ENCODE peak calls at places on chromosomes 16 and 17, in four cellular contexts. One of them, this sample, is unnamed. For H3K27me3 and H3K36me3, the result is how much of the 10 kb centered on the place peaks cover.

GRCh38 chr16:55944377-55944802 is 69.2 kb upstream of the CES5A start:
- DNase-seq in PC-3: peak
- DNase-seq in BE2C: peak
- DNase-seq in psoas muscle: peak
- DNase-seq in this sample: peak

GRCh38 chr16:30078744-30079143 is 3.0 kb downstream of the PPP4C start:
- DNase-seq in BE2C: no peak
- DNase-seq in PC-3: no peak
- DNase-seq in psoas muscle: no peak
- DNase-seq in this sample: no peak

GRCh38 chr16:89883346-89884040 is 10.1 kb downstream of the TCF25 start:
- DNase-seq in PC-3: no peak
- DNase-seq in BE2C: no peak
- DNase-seq in psoas muscle: no peak
- DNase-seq in this sample: no peak

GRCh38 chr17:45288825-45289224 is 26.9 kb upstream of the SPATA32 start:
- DNase-seq in PC-3: no peak
- DNase-seq in psoas muscle: no peak
- DNase-seq in BE2C: no peak
- DNase-seq in this sample: no peak

GRCh38 chr17:80668375-80669149 is 123.9 kb downstream of the RPTOR start:
- DNase-seq in BE2C: no peak
- DNase-seq in PC-3: no peak
- DNase-seq in psoas muscle: no peak
- DNase-seq in this sample: no peak

GRCh38 chr16:55703003-55704001 is 47.5 kb downstream of the SLC6A2 start:
- DNase-seq in psoas muscle: no peak
- DNase-seq in BE2C: no peak
- DNase-seq in PC-3: peak
- DNase-seq in this sample: peak

GRCh38 chr17:59840329-59840907 is 52.3 kb downstream of the TUBD1 start:
- DNase-seq in BE2C: no peak
- DNase-seq in psoas muscle: no peak
- DNase-seq in PC-3: peak
- DNase-seq in this sample: peak

GRCh38 chr17:74523308-74523707 is 8.0 kb downstream of the CD300LB start:
- DNase-seq in PC-3: no peak
- DNase-seq in BE2C: no peak
- DNase-seq in psoas muscle: no peak
- DNase-seq in this sample: no peak

GRCh38 chr16:24729243-24729966 is at the start of gene TNRC6A:
- DNase-seq in psoas muscle: peak
- DNase-seq in BE2C: peak
- DNase-seq in PC-3: peak
- DNase-seq in this sample: peak

GRCh38 chr16:87949071-87949744 is 2.0 kb upstream of the BANP start:
- DNase-seq in PC-3: no peak
- DNase-seq in BE2C: no peak
- DNase-seq in psoas muscle: no peak
- DNase-seq in this sample: no peak

GRCh38 chr17:7929158-7930029 is at the start of gene KCNAB3:
- DNase-seq in PC-3: no peak
- DNase-seq in BE2C: peak
- DNase-seq in psoas muscle: no peak
- DNase-seq in this sample: peak

GRCh38 chr17:82338858-82339633 is 5.5 kb upstream of the SECTM1 start:
- DNase-seq in psoas muscle: no peak
- DNase-seq in PC-3: peak
- DNase-seq in BE2C: no peak
- DNase-seq in this sample: peak

GRCh38 chr16:87442581-87442966 is 50.2 kb downstream of the ZCCHC14 start:
- DNase-seq in psoas muscle: no peak
- DNase-seq in BE2C: no peak
- DNase-seq in PC-3: no peak
- DNase-seq in this sample: no peak

GRCh38 chr17:81026266-81027036 is 8.5 kb upstream of the BAIAP2 start:
- DNase-seq in PC-3: no peak
- DNase-seq in psoas muscle: peak
- DNase-seq in BE2C: no peak
- DNase-seq in this sample: peak

GRCh38 chr17:63519972-63520882 is 2.9 kb upstream of the KCNH6 start:
- DNase-seq in psoas muscle: no peak
- DNase-seq in PC-3: peak
- DNase-seq in BE2C: no peak
- DNase-seq in this sample: no peak

GRCh38 chr16:88389621-88390160 is 6.9 kb downstream of the ZNF469 start:
- DNase-seq in PC-3: no peak
- DNase-seq in BE2C: no peak
- DNase-seq in psoas muscle: no peak
- DNase-seq in this sample: no peak

GRCh38 chr16:56419740-56420548 is 5.4 kb downstream of the AMFR start:
- DNase-seq in BE2C: no peak
- DNase-seq in psoas muscle: no peak
- DNase-seq in PC-3: no peak
- DNase-seq in this sample: no peak

GRCh38 chr17:28745052-28745776 is 1.4 kb downstream of the TRAF4 start:
- DNase-seq in PC-3: peak
- DNase-seq in BE2C: peak
- DNase-seq in psoas muscle: no peak
- DNase-seq in this sample: peak

GRCh38 chr17:3049705-3050295 is 13.6 kb downstream of the OR1D5 start:
- DNase-seq in psoas muscle: no peak
- DNase-seq in PC-3: peak
- DNase-seq in BE2C: no peak
- DNase-seq in this sample: no peak

GRCh38 chr16:7921360-7921759 is 588.7 kb downstream of the RBFOX1 start:
- DNase-seq in BE2C: no peak
- DNase-seq in PC-3: no peak
- DNase-seq in psoas muscle: no peak
- DNase-seq in this sample: peak

GRCh38 chr17:81380117-81380516 is 15.1 kb upstream of the BAHCC1 start:
- DNase-seq in PC-3: no peak
- DNase-seq in BE2C: no peak
- DNase-seq in psoas muscle: no peak
- DNase-seq in this sample: no peak

GRCh38 chr16:81537721-81538561 is 93.3 kb downstream of the CMIP start:
- DNase-seq in psoas muscle: no peak
- DNase-seq in BE2C: no peak
- DNase-seq in PC-3: no peak
- DNase-seq in this sample: no peak

GRCh38 chr17:72806011-72806410 is 286.5 kb downstream of the SLC39A11 start:
- DNase-seq in PC-3: no peak
- DNase-seq in psoas muscle: no peak
- DNase-seq in BE2C: no peak
- DNase-seq in this sample: no peak

GRCh38 chr17:60573139-60573975 is 26.6 kb upstream of the PPM1D start:
- DNase-seq in PC-3: no peak
- DNase-seq in psoas muscle: no peak
- DNase-seq in BE2C: no peak
- DNase-seq in this sample: no peak

GRCh38 chr17:39996789-39997188 is 16.2 kb downstream of the PSMD3 start:
- DNase-seq in BE2C: no peak
- DNase-seq in psoas muscle: peak
- DNase-seq in PC-3: no peak
- DNase-seq in this sample: peak

GRCh38 chr17:63697341-63698286 is 2.3 kb downstream of the LIMD2 start:
- DNase-seq in BE2C: peak
- DNase-seq in psoas muscle: peak
- DNase-seq in PC-3: peak
- DNase-seq in this sample: peak

GRCh38 chr17:29010129-29010528 is 4.3 kb upstream of the SEZ6 start:
- DNase-seq in BE2C: no peak
- DNase-seq in PC-3: no peak
- DNase-seq in psoas muscle: no peak
- DNase-seq in this sample: peak

GRCh38 chr17:1720856-1721386 is 3.6 kb upstream of the WDR81 start:
- DNase-seq in PC-3: peak
- DNase-seq in psoas muscle: no peak
- DNase-seq in BE2C: peak
- DNase-seq in this sample: peak
- H3K27me3 ChIP-seq in PC-3: under half
- H3K27me3 ChIP-seq in psoas muscle: under half
- H3K27me3 ChIP-seq in BE2C: under half
- H3K27me3 ChIP-seq in this sample: under half

DNA sequence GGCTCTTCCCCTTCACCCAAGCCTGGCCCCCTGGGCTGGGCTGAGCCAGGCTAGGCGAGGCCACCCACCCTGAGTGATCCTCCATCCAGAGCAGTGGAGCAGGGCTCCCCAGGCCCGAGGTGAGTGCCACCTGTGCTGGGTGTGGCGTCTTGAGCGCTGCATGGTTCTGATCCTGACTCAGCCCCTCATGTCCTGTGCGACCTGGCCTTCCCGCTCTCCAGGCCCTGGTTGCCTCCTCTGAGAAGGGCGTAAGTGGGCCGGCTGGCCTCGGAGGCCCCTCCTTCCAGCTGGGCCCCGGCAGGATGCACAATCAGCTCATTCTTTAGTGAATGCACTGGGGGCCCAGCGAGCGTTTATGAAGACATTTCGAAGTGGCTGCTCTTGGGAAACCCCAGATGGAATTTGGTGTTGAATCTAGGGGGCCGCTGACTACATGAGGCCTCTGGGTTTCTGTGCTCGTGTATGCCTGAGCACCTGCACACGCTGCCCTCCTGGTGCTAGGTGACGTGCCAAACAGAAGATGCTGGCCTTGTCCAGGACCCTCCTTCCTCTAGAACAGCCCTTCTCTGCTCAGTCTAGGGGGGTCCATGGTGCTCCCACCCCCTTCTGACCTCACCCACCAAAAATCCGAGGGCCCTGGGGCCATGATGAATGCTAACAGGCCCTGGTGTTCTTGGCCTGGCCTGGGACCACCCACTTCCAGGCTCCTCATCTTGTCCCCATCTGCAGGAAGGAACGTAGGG is 3.7 kb upstream of the TMEM92 start:
- DNase-seq in psoas muscle: no peak
- DNase-seq in BE2C: no peak
- DNase-seq in PC-3: no peak
- DNase-seq in this sample: peak
- H3K4me3 ChIP-seq in psoas muscle: no peak
- H3K4me3 ChIP-seq in BE2C: no peak
- H3K4me3 ChIP-seq in PC-3: no peak
- H3K4me3 ChIP-seq in this sample: no peak

DNA sequence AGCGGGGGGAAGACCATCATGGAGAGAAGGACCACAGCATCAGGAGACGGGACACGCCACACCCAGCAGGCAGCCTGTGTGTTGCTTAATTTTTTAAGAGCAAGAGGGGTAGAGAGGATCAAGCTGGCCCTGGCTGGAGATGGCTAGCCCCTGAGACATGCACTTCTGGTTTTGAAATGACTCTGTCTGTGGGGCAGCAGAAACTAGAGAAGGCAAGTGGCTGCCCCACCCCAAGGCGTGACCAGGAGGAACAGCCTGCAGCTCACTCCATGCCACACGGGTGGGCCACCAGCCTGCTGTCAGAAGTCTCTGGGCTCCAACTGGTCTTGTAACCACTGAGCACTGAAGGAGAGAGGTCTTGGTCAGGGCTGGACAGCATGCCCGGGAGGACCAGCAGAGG is 75.5 kb downstream of the SOCS1 start:
- DNase-seq in psoas muscle: no peak
- DNase-seq in BE2C: no peak
- DNase-seq in PC-3: no peak
- DNase-seq in this sample: no peak
- H3K36me3 ChIP-seq in psoas muscle: under half
- H3K36me3 ChIP-seq in BE2C: under half
- H3K36me3 ChIP-seq in PC-3: under half
- H3K36me3 ChIP-seq in this sample: under half

GRCh38 chr16:85584192-85584757 is 28.8 kb upstream of the GSE1 start:
- DNase-seq in psoas muscle: no peak
- DNase-seq in PC-3: no peak
- DNase-seq in BE2C: no peak
- DNase-seq in this sample: no peak

GRCh38 chr16:85584989-85585388 is 28.1 kb upstream of the GSE1 start:
- DNase-seq in psoas muscle: no peak
- DNase-seq in PC-3: no peak
- DNase-seq in BE2C: no peak
- DNase-seq in this sample: no peak

GRCh38 chr16:85586360-85587145 is 26.6 kb upstream of the GSE1 start:
- DNase-seq in BE2C: peak
- DNase-seq in PC-3: no peak
- DNase-seq in psoas muscle: peak
- DNase-seq in this sample: no peak

GRCh38 chr16:85583491-85584181 is 29.5 kb upstream of the GSE1 start:
- DNase-seq in PC-3: no peak
- DNase-seq in psoas muscle: no peak
- DNase-seq in BE2C: peak
- DNase-seq in this sample: peak

GRCh38 chr16:85585762-85586161 is 27.4 kb upstream of the GSE1 start:
- DNase-seq in PC-3: no peak
- DNase-seq in psoas muscle: no peak
- DNase-seq in BE2C: no peak
- DNase-seq in this sample: no peak
- H3K27me3 ChIP-seq in PC-3: under half
- H3K27me3 ChIP-seq in psoas muscle: under half
- H3K27me3 ChIP-seq in BE2C: under half
- H3K27me3 ChIP-seq in this sample: under half

GRCh38 chr17:19372866-19373505 is 5.3 kb upstream of the MAPK7 start:
- DNase-seq in PC-3: no peak
- DNase-seq in BE2C: no peak
- DNase-seq in psoas muscle: no peak
- DNase-seq in this sample: no peak
- H3K4me3 ChIP-seq in PC-3: no peak
- H3K4me3 ChIP-seq in BE2C: no peak
- H3K4me3 ChIP-seq in psoas muscle: no peak
- H3K4me3 ChIP-seq in this sample: no peak